ENCODE peak calls at places on chromosomes 5 and 9, in five cellular contexts. One of them, this sample, is unnamed.

GRCh38 chr5:128774605-128775004 is 190.7 kb upstream of the SLC27A6 start:
- DNase-seq in GM12878: no peak
- DNase-seq in K562: no peak
- DNase-seq in SK-N-SH: no peak
- DNase-seq in HepG2: no peak
- DNase-seq in this sample: no peak

GRCh38 chr9:85890962-85891361 is 50.0 kb upstream of the NAA35 start:
- DNase-seq in GM12878: no peak
- DNase-seq in K562: no peak
- DNase-seq in SK-N-SH: no peak
- DNase-seq in HepG2: no peak
- DNase-seq in this sample: no peak

GRCh38 chr9:112174965-112175795 is at the start of gene SUSD1:
- DNase-seq in GM12878: no peak
- DNase-seq in K562: peak; percentile 89
- DNase-seq in SK-N-SH: peak; percentile 88
- DNase-seq in HepG2: peak; percentile 31
- DNase-seq in this sample: peak; percentile 35

GRCh38 chr9:96383165-96383939 is at the start of gene SLC35D2:
- DNase-seq in GM12878: no peak
- DNase-seq in K562: peak; percentile 72
- DNase-seq in SK-N-SH: peak; percentile 93
- DNase-seq in HepG2: peak; percentile 73
- DNase-seq in this sample: peak; percentile 67

GRCh38 chr9:127417130-127418036 is 6.8 kb upstream of the ZNF79 start:
- DNase-seq in GM12878: no peak
- DNase-seq in K562: no peak
- DNase-seq in SK-N-SH: peak; percentile 57
- DNase-seq in HepG2: no peak
- DNase-seq in this sample: no peak

GRCh38 chr9:31325778-31326177 is 1058.7 kb upstream of the ACO1 start:
- DNase-seq in GM12878: no peak
- DNase-seq in K562: no peak
- DNase-seq in SK-N-SH: no peak
- DNase-seq in HepG2: no peak
- DNase-seq in this sample: no peak

GRCh38 chr9:96556701-96557461 is 62.8 kb downstream of the CDC14B start:
- DNase-seq in GM12878: no peak
- DNase-seq in K562: no peak
- DNase-seq in SK-N-SH: no peak
- DNase-seq in HepG2: no peak
- DNase-seq in this sample: no peak

GRCh38 chr9:132793606-132794580 is 84.2 kb downstream of the AK8 start:
- DNase-seq in GM12878: no peak
- DNase-seq in K562: no peak
- DNase-seq in SK-N-SH: no peak
- DNase-seq in HepG2: peak; percentile 6
- DNase-seq in this sample: no peak

GRCh38 chr5:171521219-171521633 is 101.8 kb downstream of the FGF18 start:
- DNase-seq in GM12878: no peak
- DNase-seq in K562: no peak
- DNase-seq in SK-N-SH: peak; percentile 35
- DNase-seq in HepG2: no peak
- DNase-seq in this sample: peak; percentile 89

GRCh38 chr5:76041863-76042262 is 41.3 kb upstream of the SV2C start:
- DNase-seq in GM12878: no peak
- DNase-seq in K562: no peak
- DNase-seq in SK-N-SH: no peak
- DNase-seq in HepG2: no peak
- DNase-seq in this sample: no peak

GRCh38 chr9:34642679-34643078 is 3.8 kb upstream of the GALT start:
- DNase-seq in GM12878: no peak
- DNase-seq in K562: no peak
- DNase-seq in SK-N-SH: no peak
- DNase-seq in HepG2: no peak
- DNase-seq in this sample: no peak

GRCh38 chr5:72347801-72348305 is 27.7 kb downstream of the PTCD2 start:
- DNase-seq in GM12878: no peak
- DNase-seq in K562: no peak
- DNase-seq in SK-N-SH: no peak
- DNase-seq in HepG2: no peak
- DNase-seq in this sample: peak; percentile 83

GRCh38 chr9:1328341-1328740 is 278.2 kb downstream of the DMRT2 start:
- DNase-seq in GM12878: no peak
- DNase-seq in K562: no peak
- DNase-seq in SK-N-SH: no peak
- DNase-seq in HepG2: no peak
- DNase-seq in this sample: no peak

GRCh38 chr5:43631182-43631910 is 28.4 kb downstream of the NNT start:
- DNase-seq in GM12878: peak; percentile 33
- DNase-seq in K562: peak; percentile 75
- DNase-seq in SK-N-SH: peak; percentile 48
- DNase-seq in HepG2: peak; percentile 71
- DNase-seq in this sample: peak; percentile 78

GRCh38 chr9:4762889-4763521 is 22.0 kb upstream of the AK3 start:
- DNase-seq in GM12878: no peak
- DNase-seq in K562: peak; percentile 63
- DNase-seq in SK-N-SH: peak; percentile 16
- DNase-seq in HepG2: no peak
- DNase-seq in this sample: no peak

DNA sequence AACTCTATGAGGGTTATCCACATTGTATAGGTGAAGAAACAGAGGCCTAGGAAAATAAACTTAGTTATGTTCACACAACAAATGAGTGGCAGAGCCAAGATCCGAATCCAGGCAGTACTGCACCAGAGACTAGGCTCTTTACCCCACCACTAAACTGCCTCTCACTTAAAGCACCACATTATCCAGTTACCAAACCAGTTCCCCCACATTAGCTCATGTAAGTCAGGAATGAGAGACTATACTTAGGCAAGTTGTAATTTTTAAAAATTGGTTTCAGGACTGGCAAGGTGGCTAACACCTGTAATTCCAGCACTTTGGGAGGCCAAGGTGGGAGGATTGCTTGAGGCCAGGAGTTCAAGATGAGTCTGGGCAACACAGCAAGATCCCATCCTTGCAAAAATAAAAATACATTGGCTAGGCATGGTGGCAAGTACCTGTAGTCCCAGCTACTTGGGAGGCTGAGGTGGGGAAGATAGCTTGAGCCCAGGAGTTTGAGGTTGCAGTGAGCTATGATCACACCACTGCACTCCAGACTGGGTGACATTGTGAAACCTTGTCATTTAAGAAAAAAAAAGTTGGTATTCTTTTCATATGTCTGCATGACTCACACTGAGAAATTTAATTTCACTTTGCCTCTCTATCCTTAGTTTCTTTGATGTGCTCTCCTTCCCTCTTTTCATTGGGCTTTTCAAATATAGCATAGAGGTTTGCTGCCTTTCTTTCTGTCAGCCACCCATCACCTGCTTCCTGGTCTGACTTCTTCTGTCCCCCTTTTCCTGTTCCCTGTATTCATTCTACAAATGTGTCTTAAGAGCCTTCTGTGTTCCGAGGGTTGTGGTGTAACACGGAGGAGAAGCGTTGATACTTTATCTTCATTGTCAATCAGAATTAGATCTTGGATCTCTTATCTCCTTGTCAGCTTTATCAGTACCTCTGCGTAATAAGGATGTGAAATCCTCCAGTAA is 64.7 kb downstream of the ERMP1 start:
- DNase-seq in GM12878: peak; percentile 66
- DNase-seq in K562: no peak
- DNase-seq in SK-N-SH: no peak
- DNase-seq in HepG2: no peak
- DNase-seq in this sample: no peak
- TF ChIP-seq SMC3 in GM12878: no peak
- TF ChIP-seq SMC3 in K562: no peak
- TF ChIP-seq SMC3 in SK-N-SH: no peak
- TF ChIP-seq SMC3 in HepG2: no peak
- TF ChIP-seq SMC3 in this sample: no peak

GRCh38 chr5:107155667-107156066 is 515.1 kb downstream of the EFNA5 start:
- DNase-seq in GM12878: no peak
- DNase-seq in K562: no peak
- DNase-seq in SK-N-SH: no peak
- DNase-seq in HepG2: no peak
- DNase-seq in this sample: no peak

GRCh38 chr5:107153304-107153703 is 517.4 kb downstream of the EFNA5 start:
- DNase-seq in GM12878: no peak
- DNase-seq in K562: no peak
- DNase-seq in SK-N-SH: no peak
- DNase-seq in HepG2: no peak
- DNase-seq in this sample: no peak

GRCh38 chr5:107149243-107149642 is 521.5 kb downstream of the EFNA5 start:
- DNase-seq in GM12878: peak; percentile 23
- DNase-seq in K562: no peak
- DNase-seq in SK-N-SH: no peak
- DNase-seq in HepG2: no peak
- DNase-seq in this sample: no peak

GRCh38 chr5:107157811-107158210 is 512.9 kb downstream of the EFNA5 start:
- DNase-seq in GM12878: no peak
- DNase-seq in K562: no peak
- DNase-seq in SK-N-SH: no peak
- DNase-seq in HepG2: no peak
- DNase-seq in this sample: no peak

DNA sequence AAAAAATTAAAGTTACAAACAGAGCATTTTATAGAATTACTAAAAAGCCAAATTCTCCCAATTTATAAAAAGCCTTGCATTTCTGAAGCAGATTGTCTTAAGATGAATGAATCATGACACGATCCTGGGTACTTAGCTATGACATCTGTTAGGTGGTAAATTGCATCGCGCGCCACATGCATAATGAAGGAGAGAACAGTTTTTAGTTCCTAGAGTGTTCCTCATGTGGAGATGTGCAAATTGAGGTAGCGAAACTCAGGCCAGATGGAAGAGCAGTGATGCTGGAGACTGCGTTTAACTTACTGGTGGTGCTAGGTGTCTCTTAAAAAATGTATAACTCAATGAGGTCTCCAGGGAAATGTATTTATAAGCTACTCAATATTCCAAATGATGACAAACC is 516.1 kb downstream of the EFNA5 start:
- DNase-seq in GM12878: no peak
- DNase-seq in K562: no peak
- DNase-seq in SK-N-SH: no peak
- DNase-seq in HepG2: no peak
- DNase-seq in this sample: no peak
- TF ChIP-seq EP300 in GM12878: no peak
- TF ChIP-seq EP300 in K562: no peak
- TF ChIP-seq EP300 in SK-N-SH: no peak
- TF ChIP-seq EP300 in HepG2: no peak
- TF ChIP-seq EP300 in this sample: no peak

GRCh38 chr9:136665704-136666363 is 3.1 kb downstream of the EGFL7 start:
- DNase-seq in GM12878: no peak
- DNase-seq in K562: peak; percentile 88
- DNase-seq in SK-N-SH: peak; percentile 95
- DNase-seq in HepG2: no peak
- DNase-seq in this sample: no peak
- TF ChIP-seq SMC3 in GM12878: no peak
- TF ChIP-seq SMC3 in K562: no peak
- TF ChIP-seq SMC3 in SK-N-SH: no peak
- TF ChIP-seq SMC3 in HepG2: no peak
- TF ChIP-seq SMC3 in this sample: peak; percentile 8

GRCh38 chr9:125462766-125463384 is 201.2 kb downstream of the GAPVD1 start:
- DNase-seq in GM12878: no peak
- DNase-seq in K562: no peak
- DNase-seq in SK-N-SH: no peak
- DNase-seq in HepG2: no peak
- DNase-seq in this sample: no peak
- TF ChIP-seq EP300 in GM12878: no peak
- TF ChIP-seq EP300 in K562: no peak
- TF ChIP-seq EP300 in SK-N-SH: no peak
- TF ChIP-seq EP300 in HepG2: no peak
- TF ChIP-seq EP300 in this sample: no peak

This sample was measured in A549.